ENCODE peak calls at places on chromosomes 6 and 20, in five cellular contexts. V is H1, C is GM12878, I is WTC11, W is K562. G is an unnamed sample.

GRCh38 chr6:137851669-137852068 is 15.4 kb upstream of the TNFAIP3 start:
- DNase-seq in V (no peak), C (no peak), I (no peak), W (no peak), G (no peak)

GRCh38 chr6:158086706-158087518 is 81.2 kb downstream of the SERAC1 start:
- DNase-seq in V (peak), C (no peak), I (no peak), W (no peak), G (no peak)

GRCh38 chr6:166202321-166202733 is 34.7 kb upstream of the TBXT start:
- DNase-seq in V (no peak), C (peak), I (no peak), W (peak), G (no peak)

GRCh38 chr6:44976677-44977405 is 351.3 kb upstream of the RUNX2 start:
- DNase-seq in V (no peak), C (peak), I (no peak), W (no peak), G (no peak)

GRCh38 chr6:111957623-111958315 is 84.5 kb upstream of the FYN start:
- DNase-seq in V (peak), C (no peak), I (peak), W (no peak), G (no peak)

GRCh38 chr6:169236988-169237387 is 16.7 kb downstream of the THBS2 start:
- DNase-seq in V (no peak), C (no peak), I (no peak), W (no peak), G (no peak)

GRCh38 chr6:136563386-136564152 is 13.3 kb upstream of the MAP7 start:
- DNase-seq in V (no peak), C (no peak), I (no peak), W (no peak), G (no peak)

GRCh38 chr6:107539409-107539808 is 49.5 kb downstream of the SOBP start:
- DNase-seq in V (no peak), C (no peak), I (no peak), W (no peak), G (peak)

GRCh38 chr20:62814709-62815065 is 2.2 kb upstream of the COL9A3 start:
- DNase-seq in V (no peak), C (no peak), I (no peak), W (no peak), G (no peak)

GRCh38 chr20:62813588-62813987 is 3.3 kb upstream of the COL9A3 start:
- DNase-seq in V (no peak), C (no peak), I (no peak), W (no peak), G (no peak)

GRCh38 chr20:62814060-62814708 is 2.7 kb upstream of the COL9A3 start:
- DNase-seq in V (no peak), C (no peak), I (no peak), W (no peak), G (no peak)

GRCh38 chr20:62816031-62816878 is 595 bp upstream of the COL9A3 start:
- DNase-seq in V (peak), C (no peak), I (peak), W (no peak), G (no peak)

DNA sequence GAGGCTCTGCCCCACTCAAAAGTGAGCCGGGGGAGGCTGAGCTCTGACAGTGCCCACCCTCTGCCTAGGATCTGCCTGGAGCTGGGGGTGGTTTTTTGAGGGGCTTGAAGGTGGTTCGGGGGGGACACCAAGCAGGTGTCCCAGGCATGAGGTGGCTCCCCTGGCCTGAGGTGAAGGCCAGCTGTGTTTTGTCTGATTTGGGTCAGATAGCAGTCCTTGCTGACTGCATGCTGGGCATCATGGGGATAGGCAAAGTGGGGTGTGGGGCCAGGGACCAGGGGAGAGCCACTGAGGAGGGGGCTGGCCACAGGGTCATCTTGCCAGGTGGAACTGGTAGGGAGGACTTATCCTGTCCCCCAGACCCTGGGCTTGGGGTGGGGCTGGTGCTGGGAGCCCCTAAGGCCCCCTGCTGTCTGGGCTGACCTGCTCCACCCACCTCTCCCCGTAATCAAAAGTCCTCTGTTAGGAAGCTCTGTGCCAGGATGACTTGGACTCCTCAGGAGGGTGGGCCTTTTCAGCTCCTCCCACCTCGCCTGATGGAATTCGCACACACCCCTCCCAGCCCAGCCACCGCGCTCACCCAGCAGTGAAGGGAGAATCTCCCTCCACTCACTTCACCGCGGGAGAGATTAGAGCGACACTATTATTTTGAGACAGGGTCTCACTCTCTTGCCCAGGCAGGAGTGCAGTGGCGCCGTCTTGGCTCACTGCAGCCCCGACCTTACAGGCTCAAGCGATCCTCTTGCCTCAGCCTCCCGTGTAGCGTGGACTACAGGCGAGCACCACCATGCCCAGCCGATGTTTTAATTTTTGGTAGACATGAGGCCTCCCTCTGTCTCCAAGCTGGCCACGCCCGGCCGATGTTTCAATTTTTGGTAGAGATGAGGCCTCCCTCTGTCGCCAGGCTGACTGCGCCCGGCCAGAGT is 1.5 kb upstream of the COL9A3 start:
- DNase-seq in V (peak), C (no peak), I (peak), W (peak), G (peak)
- TF ChIP-seq ATF2 in V (no peak), C (no peak), I (no peak), W (no peak), G (no peak)

GRCh38 chr6:109718991-109719390 is 27.9 kb downstream of the FIG4 start:
- DNase-seq in V (no peak), C (no peak), I (no peak), W (no peak), G (no peak)
- TF ChIP-seq ATF2 in V (no peak), C (no peak), I (no peak), W (no peak), G (no peak)

DNA sequence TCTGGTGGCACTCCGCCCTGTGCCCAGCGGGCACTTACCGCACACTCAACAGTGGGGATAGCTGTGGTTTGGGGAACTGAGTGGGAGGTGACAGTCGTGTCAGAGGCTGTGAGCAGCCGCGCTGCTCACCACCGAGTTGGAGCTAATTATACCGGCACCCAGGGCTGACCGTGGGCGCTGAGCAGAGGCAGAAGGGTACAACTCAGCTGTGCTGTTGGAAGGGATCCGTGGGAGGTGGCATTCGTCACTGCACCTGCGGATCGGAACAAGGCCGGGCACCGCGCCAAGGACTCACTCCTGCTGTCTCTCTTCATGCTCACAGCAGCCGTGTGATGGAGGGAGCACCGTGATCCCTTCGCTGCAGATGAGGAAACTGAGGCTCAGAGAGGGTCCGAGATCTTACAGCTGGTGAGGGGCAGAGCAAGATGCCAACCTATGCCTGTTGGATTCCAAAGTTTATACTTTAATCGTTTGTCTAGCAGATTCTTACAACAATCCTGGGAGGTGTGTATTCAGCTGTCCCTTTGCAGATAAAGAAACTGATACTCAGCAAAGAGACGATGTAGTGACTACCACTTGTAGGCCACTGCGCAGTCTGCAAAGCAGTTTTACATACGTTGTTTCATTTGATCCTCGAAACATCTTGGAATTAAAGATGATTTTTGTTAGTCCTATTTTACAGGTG is 713 bp upstream of the ELMO2 start:
- DNase-seq in V (no peak), C (peak), I (peak), W (no peak), G (peak)
- TF ChIP-seq ATF2 in V (no peak), C (no peak), I (no peak), W (no peak), G (no peak)

GRCh38 chr6:31270788-31271640 is 878 bp downstream of the HLA-C start:
- DNase-seq in V (peak), C (no peak), I (peak), W (no peak), G (no peak)
- TF ChIP-seq ATF2 in V (no peak), C (no peak), I (no peak), W (no peak), G (no peak)

DNA sequence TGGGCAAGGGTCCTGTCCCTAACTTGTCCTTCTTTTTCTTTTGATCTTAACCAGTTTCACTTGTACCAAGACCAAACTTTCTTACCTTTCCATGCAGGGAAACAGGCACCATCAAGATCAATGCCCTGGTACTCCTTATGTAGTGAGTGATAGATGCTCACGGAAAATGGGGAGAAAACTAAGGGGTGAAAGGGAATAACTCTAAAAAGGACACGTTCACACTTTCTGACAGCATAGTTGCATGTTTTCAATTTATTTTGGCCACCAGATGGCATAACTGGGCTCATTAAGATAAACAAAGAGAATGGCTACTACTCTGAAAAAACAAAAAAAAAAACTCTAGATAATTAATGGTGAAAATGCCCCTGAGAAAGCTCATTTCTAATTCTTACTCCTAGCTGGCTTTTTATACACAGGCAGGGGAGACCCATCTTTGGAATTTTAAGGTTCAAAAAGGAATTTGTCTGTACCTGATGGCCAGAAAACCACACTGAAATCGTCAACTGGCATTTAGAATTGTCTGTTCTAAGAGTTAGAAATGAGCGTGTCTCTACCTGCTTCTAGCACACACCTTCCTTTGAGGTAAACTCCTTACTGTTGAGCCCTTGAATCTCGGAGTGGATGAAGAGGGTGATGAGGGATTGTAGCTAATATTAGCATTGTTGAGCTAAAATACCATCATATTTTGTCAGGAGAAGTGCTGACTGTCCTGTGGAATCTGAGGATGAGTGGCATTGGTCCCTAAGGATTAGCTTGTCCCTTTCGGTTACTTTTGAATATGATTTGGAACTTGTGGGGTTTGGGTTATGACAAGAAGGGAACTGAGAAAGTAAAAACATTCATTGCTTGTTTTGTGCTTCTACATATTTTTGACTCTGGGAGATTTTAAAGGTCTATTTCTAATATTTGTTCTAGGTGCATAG is 62.2 kb upstream of the DDR1 start:
- DNase-seq in V (no peak), C (no peak), I (no peak), W (peak), G (peak)
- TF ChIP-seq ATF2 in V (no peak), C (no peak), I (no peak), W (no peak), G (peak)

DNA sequence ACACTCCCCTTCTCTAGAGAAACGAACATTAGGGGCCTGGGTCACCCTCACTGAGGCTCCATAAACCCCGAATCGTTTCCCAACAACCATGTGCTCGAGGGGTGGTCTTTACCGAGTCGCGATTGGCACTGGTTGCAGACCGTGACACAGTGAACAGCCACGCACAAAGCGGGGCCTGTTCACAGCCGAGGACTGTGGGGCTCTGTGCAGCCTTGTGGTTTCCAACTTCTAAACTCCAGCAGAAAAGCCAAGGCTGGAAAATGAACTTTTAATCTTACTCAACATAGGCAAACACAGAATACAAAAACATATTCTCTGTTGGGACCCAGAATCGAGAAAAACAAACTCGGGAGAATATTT is 19.0 kb downstream of the RRBP1 start:
- DNase-seq in V (no peak), C (no peak), I (no peak), W (no peak), G (no peak)
- TF ChIP-seq ATF2 in V (no peak), C (no peak), I (no peak), W (no peak), G (no peak)

DNA sequence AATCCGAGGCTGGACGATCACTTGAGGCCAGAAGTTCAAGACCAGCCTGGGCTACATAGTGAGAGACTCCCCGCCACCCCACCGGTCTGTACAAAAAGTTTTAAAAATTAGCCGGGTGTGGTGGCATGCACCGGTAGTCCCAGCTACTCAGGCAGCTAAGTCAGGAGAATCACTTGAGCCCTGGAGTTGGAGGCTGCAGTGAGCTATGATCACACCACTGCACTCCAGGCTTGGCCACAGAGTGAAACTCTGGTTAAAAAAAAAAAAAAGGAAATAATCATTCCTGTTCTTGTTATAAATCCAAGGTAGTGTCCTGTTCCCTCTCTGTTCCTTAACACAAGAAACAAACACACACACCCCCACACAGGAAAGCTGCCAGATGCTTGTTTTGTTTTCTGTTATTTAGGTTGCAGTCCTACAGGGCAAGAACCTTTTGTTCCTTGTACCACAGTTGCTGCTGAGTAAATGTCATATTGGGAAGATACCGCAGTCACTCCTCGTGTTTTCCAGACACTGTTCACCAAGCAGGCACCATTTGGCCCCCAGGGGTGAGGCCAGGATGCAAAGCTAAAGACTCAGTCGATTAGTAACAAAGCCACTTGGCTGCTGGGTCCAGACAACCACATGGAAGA is 28.9 kb downstream of the ASIP start:
- DNase-seq in V (no peak), C (no peak), I (no peak), W (no peak), G (no peak)
- TF ChIP-seq ATF2 in V (no peak), C (no peak), I (no peak), W (no peak), G (no peak)

DNA sequence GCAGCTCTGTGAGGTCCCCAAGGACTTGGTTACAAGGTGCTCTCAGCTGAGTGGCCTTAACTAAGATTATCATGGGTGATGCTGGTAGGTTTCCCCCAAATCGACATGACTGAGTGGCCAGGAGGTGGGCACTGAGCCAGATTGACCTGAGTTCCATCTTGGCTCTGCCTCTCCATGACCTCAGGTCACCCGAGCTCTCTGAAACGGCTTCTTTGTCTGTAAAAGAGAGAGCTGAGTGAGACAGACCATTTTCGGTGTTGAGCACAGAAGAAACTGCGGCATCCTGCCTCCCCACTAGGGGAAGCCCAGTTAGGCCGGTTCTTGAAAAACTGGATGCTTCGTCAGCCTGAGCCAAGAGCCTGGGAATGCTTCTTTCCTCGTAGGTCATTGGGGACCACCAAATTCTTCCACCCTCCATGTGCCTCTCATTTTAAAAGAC is 14.1 kb upstream of the STX16 start:
- DNase-seq in V (no peak), C (no peak), I (no peak), W (no peak), G (no peak)
- TF ChIP-seq ATF2 in V (no peak), C (no peak), I (no peak), W (no peak), G (no peak)

GRCh38 chr6:109867009-109867969 is 110.8 kb upstream of the GPR6 start:
- DNase-seq in V (no peak), C (no peak), I (no peak), W (no peak), G (no peak)
- TF ChIP-seq ATF2 in V (no peak), C (no peak), I (no peak), W (no peak), G (no peak)

G was measured in HepG2.